ENCODE peak calls at places on chromosomes 11 and 22, in seven cellular contexts. R, B, G, F, J, K and A are unnamed samples.

GRCh38 chr22:16960884-16961249 is 47.2 kb downstream of the GAB4 start:
- DNase-seq in B (no peak), J (no peak), G (no peak), R (no peak), K (no peak), F (no peak), A (no peak)

GRCh38 chr11:70170596-70171210 is 32.4 kb upstream of the FADD start:
- DNase-seq in J (no peak), G (no peak), R (no peak), K (no peak), B (no peak), F (no peak), A (no peak)

GRCh38 chr22:49411236-49411635 is 416.4 kb downstream of the BRD1 start:
- DNase-seq in B (no peak), R (no peak), G (no peak), K (no peak), J (no peak), F (no peak), A (no peak)

GRCh38 chr22:21457023-21457787 is 10.0 kb upstream of the TMEM191C start:
- DNase-seq in J (no peak), K (no peak), G (peak), F (no peak), B (peak), R (no peak), A (no peak)

GRCh38 chr22:50544078-50544745 is 1.5 kb upstream of the KLHDC7B start:
- DNase-seq in K (no peak), R (peak), B (peak), F (no peak), G (peak), J (peak), A (peak)

GRCh38 chr11:126450806-126451205 is 95.3 kb downstream of the ST3GAL4 start:
- DNase-seq in F (no peak), K (no peak), B (no peak), G (no peak), J (no peak), R (no peak), A (no peak)

GRCh38 chr11:122161191-122161590 is 45.2 kb upstream of the BLID start:
- DNase-seq in G (no peak), K (no peak), J (no peak), R (no peak), B (no peak), F (no peak), A (no peak)

GRCh38 chr22:49648053-49648452 is 179.6 kb downstream of the BRD1 start:
- DNase-seq in F (no peak), R (no peak), K (no peak), G (no peak), J (no peak), B (no peak), A (peak)

GRCh38 chr22:30872282-30873041 is 96.1 kb downstream of the MORC2 start:
- DNase-seq in F (peak), R (no peak), B (no peak), K (no peak), J (no peak), G (peak), A (no peak)

GRCh38 chr11:13283636-13284035 is 6.0 kb downstream of the BMAL1 start:
- DNase-seq in J (no peak), B (no peak), F (no peak), K (no peak), G (no peak), R (no peak), A (no peak)

GRCh38 chr11:8017894-8018741 is 31.0 kb downstream of the EIF3F start:
- DNase-seq in R (no peak), B (no peak), G (peak), K (no peak), J (no peak), F (no peak), A (no peak)

GRCh38 chr11:3737386-3737933 is 59.9 kb downstream of the NUP98 start:
- DNase-seq in B (no peak), R (no peak), G (no peak), F (no peak), K (no peak), J (no peak), A (no peak)

GRCh38 chr11:77205467-77206263 is 77.6 kb downstream of the MYO7A start:
- DNase-seq in F (no peak), G (no peak), B (peak), J (no peak), K (no peak), R (no peak), A (no peak)

GRCh38 chr11:18243783-18244362 is 4.6 kb downstream of the SAA2 start:
- DNase-seq in G (peak), J (peak), R (peak), B (no peak), F (peak), K (peak), A (no peak)

GRCh38 chr22:25762147-25762546 is 20.2 kb downstream of the MYO18B start:
- DNase-seq in G (no peak), K (no peak), R (no peak), F (no peak), J (no peak), B (no peak), A (no peak)